ENCODE peak calls at places on chromosomes 16 and 17, in five cellular contexts. One of them, this sample, is unnamed.

GRCh38 chr16:77711775-77712174 is 10.5 kb upstream of the NUDT7 start:
- DNase-seq in PC-3: no peak
- DNase-seq in GM23248: peak
- DNase-seq in neural progenitor cell: no peak
- DNase-seq in GM23338: no peak
- DNase-seq in this sample: no peak

GRCh38 chr17:81902653-81903414 is 796 bp downstream of the NPB start:
- DNase-seq in GM23248: no peak
- DNase-seq in GM23338: peak
- DNase-seq in PC-3: no peak
- DNase-seq in neural progenitor cell: peak
- DNase-seq in this sample: no peak

GRCh38 chr17:7445011-7445927 is at the start of gene CHRNB1:
- DNase-seq in GM23338: peak
- DNase-seq in neural progenitor cell: peak
- DNase-seq in GM23248: peak
- DNase-seq in PC-3: no peak
- DNase-seq in this sample: no peak

GRCh38 chr17:10198509-10199249 is at the start of gene GAS7:
- DNase-seq in GM23338: peak
- DNase-seq in neural progenitor cell: peak
- DNase-seq in GM23248: peak
- DNase-seq in PC-3: no peak
- DNase-seq in this sample: no peak

GRCh38 chr16:67150058-67150832 is 553 bp downstream of the B3GNT9 start:
- DNase-seq in GM23248: peak
- DNase-seq in neural progenitor cell: peak
- DNase-seq in GM23338: peak
- DNase-seq in PC-3: no peak
- DNase-seq in this sample: no peak

GRCh38 chr16:23801387-23801786 is 34.4 kb upstream of the PRKCB start:
- DNase-seq in GM23338: peak
- DNase-seq in neural progenitor cell: peak
- DNase-seq in PC-3: peak
- DNase-seq in GM23248: peak
- DNase-seq in this sample: no peak

GRCh38 chr17:64133546-64134215 is 3.7 kb upstream of the ERN1 start:
- DNase-seq in GM23338: peak
- DNase-seq in PC-3: peak
- DNase-seq in neural progenitor cell: peak
- DNase-seq in GM23248: peak
- DNase-seq in this sample: no peak

GRCh38 chr17:50423553-50424159 is 2.4 kb upstream of the ACSF2 start:
- DNase-seq in GM23338: peak
- DNase-seq in neural progenitor cell: no peak
- DNase-seq in GM23248: peak
- DNase-seq in PC-3: peak
- DNase-seq in this sample: peak

GRCh38 chr17:43016216-43016615 is 6.0 kb downstream of the VAT1 start:
- DNase-seq in neural progenitor cell: no peak
- DNase-seq in PC-3: no peak
- DNase-seq in GM23338: no peak
- DNase-seq in GM23248: no peak
- DNase-seq in this sample: no peak

GRCh38 chr16:17246974-17247718 is 223.6 kb downstream of the XYLT1 start:
- DNase-seq in GM23248: no peak
- DNase-seq in neural progenitor cell: no peak
- DNase-seq in GM23338: no peak
- DNase-seq in PC-3: no peak
- DNase-seq in this sample: no peak

GRCh38 chr16:66228791-66229190 is 137.7 kb upstream of the CDH5 start:
- DNase-seq in GM23248: no peak
- DNase-seq in neural progenitor cell: no peak
- DNase-seq in GM23338: no peak
- DNase-seq in PC-3: no peak
- DNase-seq in this sample: no peak

GRCh38 chr17:66211047-66211810 is 18.0 kb downstream of the APOH start:
- DNase-seq in PC-3: no peak
- DNase-seq in GM23248: no peak
- DNase-seq in GM23338: no peak
- DNase-seq in neural progenitor cell: no peak
- DNase-seq in this sample: no peak

GRCh38 chr16:67563708-67564468 is 1.6 kb downstream of the CTCF start:
- DNase-seq in GM23248: peak
- DNase-seq in neural progenitor cell: peak
- DNase-seq in GM23338: peak
- DNase-seq in PC-3: peak
- DNase-seq in this sample: no peak

GRCh38 chr17:78197147-78197830 is 10.1 kb downstream of the AFMID start:
- DNase-seq in neural progenitor cell: no peak
- DNase-seq in GM23338: no peak
- DNase-seq in GM23248: no peak
- DNase-seq in PC-3: no peak
- DNase-seq in this sample: no peak

GRCh38 chr16:10170016-10170415 is 12.2 kb downstream of the GRIN2A start:
- DNase-seq in neural progenitor cell: no peak
- DNase-seq in GM23248: no peak
- DNase-seq in PC-3: no peak
- DNase-seq in GM23338: no peak
- DNase-seq in this sample: no peak

GRCh38 chr16:28210979-28211505 is 723 bp downstream of the XPO6 start:
- DNase-seq in PC-3: peak
- DNase-seq in GM23338: peak
- DNase-seq in GM23248: peak
- DNase-seq in neural progenitor cell: peak
- DNase-seq in this sample: peak

GRCh38 chr17:62906881-62907280 is 59.2 kb upstream of the TANC2 start:
- DNase-seq in neural progenitor cell: no peak
- DNase-seq in PC-3: no peak
- DNase-seq in GM23338: no peak
- DNase-seq in GM23248: no peak
- DNase-seq in this sample: no peak
- TF ChIP-seq EZH2 in neural progenitor cell: no peak
- TF ChIP-seq EZH2 in PC-3: no peak
- TF ChIP-seq EZH2 in GM23338: no peak
- TF ChIP-seq EZH2 in GM23248: no peak
- TF ChIP-seq EZH2 in this sample: no peak

GRCh38 chr17:44900894-44901293 is 1.6 kb upstream of the EFTUD2 start:
- DNase-seq in neural progenitor cell: no peak
- DNase-seq in GM23248: peak
- DNase-seq in PC-3: peak
- DNase-seq in GM23338: no peak
- DNase-seq in this sample: no peak
- H3K4me2 ChIP-seq in neural progenitor cell: no peak
- H3K4me2 ChIP-seq in GM23248: peak
- H3K4me2 ChIP-seq in PC-3: peak
- H3K4me2 ChIP-seq in GM23338: no peak
- H3K4me2 ChIP-seq in this sample: no peak

DNA sequence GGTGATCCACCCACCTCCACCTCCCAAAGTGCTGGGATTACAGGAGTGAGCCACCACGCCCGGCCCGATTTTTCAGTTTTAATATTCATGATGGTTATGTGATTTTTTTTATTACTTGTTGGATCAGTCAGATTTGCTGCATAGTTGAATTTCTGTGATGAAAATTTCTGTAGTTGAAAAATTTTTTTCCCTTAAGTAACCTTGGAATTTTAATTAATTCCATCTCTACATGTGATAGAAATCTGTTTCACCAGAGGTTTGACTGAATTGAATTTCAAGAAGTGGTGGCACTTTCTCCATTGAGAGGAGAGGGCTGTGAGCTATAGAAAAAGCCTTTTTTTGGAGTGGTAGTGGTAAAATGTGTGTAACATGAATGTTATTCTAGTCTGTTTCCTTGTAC is 24.7 kb downstream of the WIPF2 start:
- DNase-seq in neural progenitor cell: no peak
- DNase-seq in GM23338: no peak
- DNase-seq in PC-3: no peak
- DNase-seq in GM23248: peak
- DNase-seq in this sample: no peak
- TF ChIP-seq EZH2 in neural progenitor cell: no peak
- TF ChIP-seq EZH2 in GM23338: no peak
- TF ChIP-seq EZH2 in PC-3: no peak
- TF ChIP-seq EZH2 in GM23248: no peak
- TF ChIP-seq EZH2 in this sample: no peak

GRCh38 chr17:79933863-79934652 is 94.8 kb upstream of the CBX4 start:
- DNase-seq in neural progenitor cell: no peak
- DNase-seq in GM23248: peak
- DNase-seq in PC-3: peak
- DNase-seq in GM23338: no peak
- DNase-seq in this sample: no peak
- H3K4me2 ChIP-seq in neural progenitor cell: no peak
- H3K4me2 ChIP-seq in GM23248: no peak
- H3K4me2 ChIP-seq in PC-3: peak
- H3K4me2 ChIP-seq in GM23338: no peak
- H3K4me2 ChIP-seq in this sample: no peak

GRCh38 chr17:36932383-36933173 is 4.7 kb upstream of the LHX1 start:
- DNase-seq in GM23248: no peak
- DNase-seq in neural progenitor cell: no peak
- DNase-seq in GM23338: no peak
- DNase-seq in PC-3: no peak
- DNase-seq in this sample: no peak

GRCh38 chr17:36933174-36934143 is 3.8 kb upstream of the LHX1 start:
- DNase-seq in GM23338: peak
- DNase-seq in neural progenitor cell: peak
- DNase-seq in PC-3: no peak
- DNase-seq in GM23248: no peak
- DNase-seq in this sample: no peak

GRCh38 chr17:36931096-36931696 is 6.1 kb upstream of the LHX1 start:
- DNase-seq in GM23248: no peak
- DNase-seq in PC-3: no peak
- DNase-seq in GM23338: no peak
- DNase-seq in neural progenitor cell: no peak
- DNase-seq in this sample: no peak

GRCh38 chr17:36930501-36930900 is 6.8 kb upstream of the LHX1 start:
- DNase-seq in PC-3: no peak
- DNase-seq in GM23338: no peak
- DNase-seq in neural progenitor cell: no peak
- DNase-seq in GM23248: no peak
- DNase-seq in this sample: no peak

GRCh38 chr17:36931697-36932382 is 5.4 kb upstream of the LHX1 start:
- DNase-seq in GM23338: no peak
- DNase-seq in PC-3: no peak
- DNase-seq in GM23248: no peak
- DNase-seq in neural progenitor cell: no peak
- DNase-seq in this sample: no peak
- TF ChIP-seq EZH2 in GM23338: peak
- TF ChIP-seq EZH2 in PC-3: no peak
- TF ChIP-seq EZH2 in GM23248: peak
- TF ChIP-seq EZH2 in neural progenitor cell: peak
- TF ChIP-seq EZH2 in this sample: peak

GRCh38 chr16:3187798-3188674 is at the start of gene OR1F1:
- DNase-seq in GM23338: peak
- DNase-seq in GM23248: peak
- DNase-seq in neural progenitor cell: peak
- DNase-seq in PC-3: no peak
- DNase-seq in this sample: no peak
- H3K4me2 ChIP-seq in GM23338: peak
- H3K4me2 ChIP-seq in GM23248: peak
- H3K4me2 ChIP-seq in neural progenitor cell: peak
- H3K4me2 ChIP-seq in PC-3: no peak
- H3K4me2 ChIP-seq in this sample: peak

DNA sequence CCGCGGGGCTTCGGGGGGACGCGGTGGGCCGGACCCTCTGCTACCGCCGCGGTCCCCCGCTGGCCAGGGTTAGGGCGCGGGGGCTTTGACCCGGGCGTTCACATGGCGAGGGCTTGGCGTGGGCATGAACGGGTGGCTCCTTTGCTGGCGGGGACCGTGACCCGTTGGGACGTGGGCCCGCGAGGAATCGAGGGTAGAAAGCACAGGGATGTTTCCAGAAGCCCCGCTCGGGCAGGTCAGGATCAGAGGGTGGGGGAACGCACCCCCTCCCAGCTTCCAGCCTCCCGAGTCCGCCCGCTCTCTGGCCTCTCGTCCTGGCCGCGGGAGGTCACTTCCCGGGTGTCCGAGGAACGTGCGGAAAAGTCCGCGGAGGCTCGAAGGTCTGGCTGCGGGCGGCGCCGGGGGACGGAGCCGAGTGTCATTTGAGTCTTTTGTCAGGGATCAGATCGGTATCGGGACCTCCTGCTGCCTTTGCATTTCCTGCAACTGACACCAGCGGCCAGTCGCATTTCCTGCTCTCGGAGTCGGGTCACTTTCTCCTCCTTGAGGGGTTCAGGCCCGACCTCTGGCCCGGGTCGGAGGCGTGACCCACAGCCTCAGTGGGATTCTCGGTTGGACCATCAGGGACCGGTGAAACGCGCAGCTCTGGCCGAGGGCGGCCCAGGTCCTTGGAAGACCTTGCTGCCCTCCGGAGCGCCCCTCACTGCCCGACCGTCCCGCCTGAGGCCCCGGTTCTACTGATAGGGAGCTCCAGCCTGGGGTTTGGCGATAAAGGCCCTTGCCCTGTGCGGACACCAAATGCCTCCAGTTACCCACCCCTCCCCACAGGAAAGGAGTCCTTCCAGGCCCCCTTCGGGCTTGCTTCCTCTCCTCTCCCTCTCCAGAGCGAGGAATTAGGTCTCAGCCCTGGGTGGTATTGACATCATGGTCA is 702 bp upstream of the WNT3 start:
- DNase-seq in GM23338: peak
- DNase-seq in PC-3: no peak
- DNase-seq in neural progenitor cell: peak
- DNase-seq in GM23248: peak
- DNase-seq in this sample: no peak
- TF ChIP-seq EZH2 in GM23338: peak
- TF ChIP-seq EZH2 in PC-3: no peak
- TF ChIP-seq EZH2 in neural progenitor cell: peak
- TF ChIP-seq EZH2 in GM23248: peak
- TF ChIP-seq EZH2 in this sample: peak